ENCODE peak calls at places on chromosome X, in four cellular contexts. K is activated CD4-positive, alpha-beta memory T cell treated with anti-CD3 and anti-CD28 coated beads, Interleukin-2, amount 10 ng/mL, durations not matched to agents 7 days and 5 days; D is NCI-H774; H is neural crest cell. P is an unnamed sample.

GRCh38 chrX:21986596-21986995 is 45.5 kb upstream of the PHEX start:
- DNase-seq in K (no peak), D (no peak), H (no peak), P (no peak)

GRCh38 chrX:5646818-5647217 is 581.8 kb downstream of the NLGN4X start:
- DNase-seq in K (no peak), D (no peak), H (no peak), P (no peak)

GRCh38 chrX:73561791-73562190 is 1.2 kb upstream of the CHIC1 start:
- DNase-seq in K (no peak), D (no peak), H (no peak), P (no peak)

GRCh38 chrX:8341814-8342590 is 122.6 kb upstream of the VCX3B start:
- DNase-seq in K (no peak), D (no peak), H (no peak), P (no peak)

GRCh38 chrX:111103246-111103645 is 7.3 kb downstream of the PAK3 start:
- DNase-seq in K (no peak), D (no peak), H (no peak), P (no peak)

GRCh38 chrX:56248492-56248891 is 16.3 kb downstream of the KLF8 start:
- DNase-seq in K (peak; percentile 61), D (no peak), H (peak; percentile 30), P (no peak)

GRCh38 chrX:22963186-22963585 is 36.6 kb upstream of the DDX53 start:
- DNase-seq in K (no peak), D (no peak), H (no peak), P (no peak)

GRCh38 chrX:13220916-13221315 is 98.9 kb downstream of the ATXN3L start:
- DNase-seq in K (no peak), D (no peak), H (no peak), P (peak; percentile 64)

GRCh38 chrX:155535866-155536265 is 76.9 kb downstream of the TMLHE start:
- DNase-seq in K (no peak), D (no peak), H (no peak), P (no peak)

GRCh38 chrX:1205681-1206611 is 6.5 kb downstream of the CRLF2 start:
- DNase-seq in K (peak; percentile 49), D (no peak), H (peak; percentile 43), P (peak; percentile 30)

GRCh38 chrX:130545796-130546195 is 144.0 kb downstream of the RBMX2 start:
- DNase-seq in K (no peak), D (no peak), H (no peak), P (no peak)